ENCODE peak calls at places on chromosomes 16 and 17, in four cellular contexts. One of them, this sample, is unnamed.
A peak's percentile ranks its signal among the peaks of the same experiment; 100 is the strongest.

GRCh38 chr16:89096768-89097527 is 3.3 kb downstream of the ACSF3 start:
- DNase-seq in heart left ventricle: no peak
- DNase-seq in adrenal gland: no peak
- DNase-seq in tibial artery: no peak
- DNase-seq in this sample: peak; percentile 11

GRCh38 chr17:83071966-83072562 is 7.3 kb upstream of the METRNL start:
- DNase-seq in heart left ventricle: no peak
- DNase-seq in adrenal gland: no peak
- DNase-seq in tibial artery: no peak
- DNase-seq in this sample: no peak

GRCh38 chr16:58661199-58661830 is 23.3 kb downstream of the SLC38A7 start:
- DNase-seq in heart left ventricle: peak; percentile 43
- DNase-seq in adrenal gland: peak; percentile 71
- DNase-seq in tibial artery: no peak
- DNase-seq in this sample: no peak

GRCh38 chr17:43615952-43616351 is 45.8 kb downstream of the MEOX1 start:
- DNase-seq in heart left ventricle: no peak
- DNase-seq in adrenal gland: no peak
- DNase-seq in tibial artery: no peak
- DNase-seq in this sample: no peak

GRCh38 chr16:46719528-46719927 is 28.6 kb downstream of the MYLK3 start:
- DNase-seq in heart left ventricle: no peak
- DNase-seq in adrenal gland: no peak
- DNase-seq in tibial artery: no peak
- DNase-seq in this sample: no peak

GRCh38 chr17:82722341-82723013 is 6.0 kb downstream of the FN3KRP start:
- DNase-seq in heart left ventricle: no peak
- DNase-seq in adrenal gland: no peak
- DNase-seq in tibial artery: no peak
- DNase-seq in this sample: no peak

GRCh38 chr17:1651559-1651844 is 1.8 kb upstream of the RILP start:
- DNase-seq in heart left ventricle: no peak
- DNase-seq in adrenal gland: no peak
- DNase-seq in tibial artery: no peak
- DNase-seq in this sample: no peak

GRCh38 chr17:17403899-17404576 is 72.8 kb upstream of the MED9 start:
- DNase-seq in heart left ventricle: no peak
- DNase-seq in adrenal gland: no peak
- DNase-seq in tibial artery: no peak
- DNase-seq in this sample: no peak

GRCh38 chr16:24075929-24076716 is 180.0 kb upstream of the CACNG3 start:
- DNase-seq in heart left ventricle: no peak
- DNase-seq in adrenal gland: no peak
- DNase-seq in tibial artery: no peak
- DNase-seq in this sample: no peak

GRCh38 chr16:4801962-4802658 is at the start of gene ROGDI:
- DNase-seq in heart left ventricle: peak; percentile 77
- DNase-seq in adrenal gland: peak; percentile 83
- DNase-seq in tibial artery: peak; percentile 84
- DNase-seq in this sample: peak; percentile 82

GRCh38 chr17:49703557-49704277 is 4.0 kb downstream of the SLC35B1 start:
- DNase-seq in heart left ventricle: peak; percentile 43
- DNase-seq in adrenal gland: no peak
- DNase-seq in tibial artery: no peak
- DNase-seq in this sample: no peak

GRCh38 chr16:4618645-4619418 is 4.1 kb upstream of the UBALD1 start:
- DNase-seq in heart left ventricle: no peak
- DNase-seq in adrenal gland: no peak
- DNase-seq in tibial artery: no peak
- DNase-seq in this sample: no peak

GRCh38 chr17:10482252-10482651 is 12.9 kb upstream of the MYH4 start:
- DNase-seq in heart left ventricle: no peak
- DNase-seq in adrenal gland: no peak
- DNase-seq in tibial artery: no peak
- DNase-seq in this sample: no peak

GRCh38 chr17:68108313-68109000 is 72.9 kb downstream of the KPNA2 start:
- DNase-seq in heart left ventricle: no peak
- DNase-seq in adrenal gland: no peak
- DNase-seq in tibial artery: no peak
- DNase-seq in this sample: no peak

GRCh38 chr17:61477204-61477834 is 25.1 kb downstream of the TBX4 start:
- DNase-seq in heart left ventricle: no peak
- DNase-seq in adrenal gland: no peak
- DNase-seq in tibial artery: peak; percentile 39
- DNase-seq in this sample: no peak

GRCh38 chr17:54903375-54903774 is 2.7 kb downstream of the TOM1L1 start:
- DNase-seq in heart left ventricle: peak; percentile 35
- DNase-seq in adrenal gland: peak; percentile 40
- DNase-seq in tibial artery: no peak
- DNase-seq in this sample: no peak

GRCh38 chr16:24734382-24734781 is 4.9 kb downstream of the TNRC6A start:
- DNase-seq in heart left ventricle: no peak
- DNase-seq in adrenal gland: no peak
- DNase-seq in tibial artery: no peak
- DNase-seq in this sample: no peak

DNA sequence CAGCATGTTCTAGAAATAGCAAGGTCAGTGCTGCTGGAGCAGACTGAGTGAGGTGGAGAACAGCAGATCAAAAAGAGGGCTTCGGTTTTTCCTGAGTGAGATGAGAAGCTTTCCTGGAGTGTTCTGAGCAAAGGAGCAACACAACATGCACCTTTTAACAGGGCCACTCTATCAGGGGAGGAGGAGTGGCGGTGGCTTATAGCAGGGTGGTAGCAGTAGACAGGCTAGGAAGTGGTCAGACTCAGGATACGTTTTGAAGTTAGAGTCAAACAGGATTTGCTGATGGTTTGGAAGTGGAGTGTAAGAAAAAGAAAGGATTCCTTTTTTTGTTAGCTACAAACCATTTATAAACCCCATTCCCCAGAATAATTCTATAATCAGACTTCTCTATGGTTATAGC is 12.5 kb downstream of the POLG2 start:
- DNase-seq in heart left ventricle: no peak
- DNase-seq in adrenal gland: peak; percentile 39
- DNase-seq in tibial artery: no peak
- DNase-seq in this sample: no peak
- H3K27ac ChIP-seq in heart left ventricle: no peak overlapping the region
- H3K27ac ChIP-seq in adrenal gland: no peak overlapping the region
- H3K27ac ChIP-seq in tibial artery: no peak overlapping the region
- H3K27ac ChIP-seq in this sample: no peak overlapping the region

GRCh38 chr17:76568771-76569170 is 16.9 kb downstream of the ST6GALNAC2 start:
- DNase-seq in heart left ventricle: no peak
- DNase-seq in adrenal gland: no peak
- DNase-seq in tibial artery: no peak
- DNase-seq in this sample: no peak
- H3K4me3 ChIP-seq in heart left ventricle: no peak overlapping the region
- H3K4me3 ChIP-seq in adrenal gland: no peak overlapping the region
- H3K4me3 ChIP-seq in tibial artery: no peak overlapping the region
- H3K4me3 ChIP-seq in this sample: no peak overlapping the region

DNA sequence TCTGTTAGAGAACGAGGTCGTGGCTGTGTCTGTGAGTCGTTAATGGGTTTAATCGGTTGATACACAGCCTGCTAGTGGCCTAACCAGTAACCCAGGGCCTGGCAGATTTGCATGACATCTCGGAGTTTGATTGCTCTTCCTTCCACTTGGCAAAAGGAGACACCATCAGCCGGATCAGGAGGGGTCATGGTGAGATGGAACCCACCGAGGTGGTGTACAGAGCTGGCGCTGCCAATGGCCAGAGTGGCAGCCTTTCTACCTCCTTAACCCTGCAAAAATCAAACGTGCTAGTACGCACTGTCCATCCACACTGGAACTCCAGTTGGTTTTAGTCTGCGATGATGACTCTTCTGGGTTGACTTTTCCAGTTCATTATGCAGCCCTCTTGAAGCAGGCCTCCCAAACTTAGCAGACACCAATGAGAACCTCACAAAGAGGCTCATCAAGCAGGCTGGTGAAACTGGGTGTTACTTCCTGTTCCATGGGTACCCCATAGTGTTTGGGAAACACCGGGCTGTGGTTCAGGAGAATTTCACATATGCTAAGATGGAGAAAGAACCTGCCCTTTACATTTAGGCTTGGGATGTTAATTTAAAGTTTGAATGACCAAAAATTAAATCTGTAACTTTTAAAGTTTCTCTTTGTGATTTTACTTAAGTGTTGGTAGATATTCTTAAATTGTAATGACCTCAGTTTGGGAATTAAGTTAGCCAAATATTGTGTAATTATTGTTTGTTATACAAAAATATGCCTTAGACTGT is 4.2 kb downstream of the HS3ST3B1 start:
- DNase-seq in heart left ventricle: no peak
- DNase-seq in adrenal gland: no peak
- DNase-seq in tibial artery: no peak
- DNase-seq in this sample: no peak
- H3K27me3 ChIP-seq in heart left ventricle: peaks cover 10% of the 10 kb centered on the region
- H3K27me3 ChIP-seq in adrenal gland: no peaks in the 10 kb centered on the region
- H3K27me3 ChIP-seq in tibial artery: peaks cover 5% of the 10 kb centered on the region
- H3K27me3 ChIP-seq in this sample: no peaks in the 10 kb centered on the region

GRCh38 chr17:78723957-78724356 is 58.1 kb downstream of the CYTH1 start:
- DNase-seq in heart left ventricle: no peak
- DNase-seq in adrenal gland: no peak
- DNase-seq in tibial artery: no peak
- DNase-seq in this sample: no peak

GRCh38 chr17:78725448-78726021 is 56.5 kb downstream of the CYTH1 start:
- DNase-seq in heart left ventricle: no peak
- DNase-seq in adrenal gland: no peak
- DNase-seq in tibial artery: no peak
- DNase-seq in this sample: no peak

GRCh38 chr17:78723001-78723796 is 58.9 kb downstream of the CYTH1 start:
- DNase-seq in heart left ventricle: peak; percentile 57
- DNase-seq in adrenal gland: no peak
- DNase-seq in tibial artery: no peak
- DNase-seq in this sample: no peak

GRCh38 chr17:78724999-78725398 is 57.1 kb downstream of the CYTH1 start:
- DNase-seq in heart left ventricle: no peak
- DNase-seq in adrenal gland: no peak
- DNase-seq in tibial artery: no peak
- DNase-seq in this sample: no peak

GRCh38 chr17:78724544-78724943 is 57.5 kb downstream of the CYTH1 start:
- DNase-seq in heart left ventricle: peak; percentile 47
- DNase-seq in adrenal gland: no peak
- DNase-seq in tibial artery: no peak
- DNase-seq in this sample: no peak
- H3K27ac ChIP-seq in heart left ventricle: peak overlapping the region; percentile 23
- H3K27ac ChIP-seq in adrenal gland: no peak overlapping the region
- H3K27ac ChIP-seq in tibial artery: peak overlapping the region; percentile 45
- H3K27ac ChIP-seq in this sample: peak overlapping the region; percentile 63

This sample was measured in effector memory CD4-positive, alpha-beta T cell.